ENCODE peak calls at places on chromosome 14, in four cellular contexts. Z is A549, U is GM12878, V is K562. E is an unnamed sample.

GRCh38 chr14:54209501-54210231 is 187.1 kb upstream of the CDKN3 start:
- DNase-seq in Z (no peak), U (no peak), V (no peak), E (no peak)

GRCh38 chr14:49306152-49306751 is 279.9 kb downstream of the RPS29 start:
- DNase-seq in Z (peak), U (no peak), V (peak), E (peak)

GRCh38 chr14:25896777-25897176 is 701.1 kb downstream of the NOVA1 start:
- DNase-seq in Z (no peak), U (no peak), V (no peak), E (no peak)

GRCh38 chr14:50530358-50530757 is 2.0 kb downstream of the MAP4K5 start:
- DNase-seq in Z (no peak), U (no peak), V (no peak), E (no peak)

GRCh38 chr14:56293506-56293905 is 175.3 kb downstream of the PELI2 start:
- DNase-seq in Z (no peak), U (no peak), V (no peak), E (no peak)

GRCh38 chr14:20476795-20477194 is 7.6 kb downstream of the PNP start:
- DNase-seq in Z (no peak), U (no peak), V (no peak), E (no peak)

GRCh38 chr14:38589747-38590350 is 334.0 kb upstream of the CLEC14A start:
- DNase-seq in Z (no peak), U (no peak), V (no peak), E (no peak)

GRCh38 chr14:48584031-48584430 is 908.6 kb upstream of the MDGA2 start:
- DNase-seq in Z (no peak), U (no peak), V (no peak), E (no peak)

GRCh38 chr14:53174918-53175317 is 21.8 kb upstream of the DDHD1 start:
- DNase-seq in Z (no peak), U (no peak), V (no peak), E (no peak)

DNA sequence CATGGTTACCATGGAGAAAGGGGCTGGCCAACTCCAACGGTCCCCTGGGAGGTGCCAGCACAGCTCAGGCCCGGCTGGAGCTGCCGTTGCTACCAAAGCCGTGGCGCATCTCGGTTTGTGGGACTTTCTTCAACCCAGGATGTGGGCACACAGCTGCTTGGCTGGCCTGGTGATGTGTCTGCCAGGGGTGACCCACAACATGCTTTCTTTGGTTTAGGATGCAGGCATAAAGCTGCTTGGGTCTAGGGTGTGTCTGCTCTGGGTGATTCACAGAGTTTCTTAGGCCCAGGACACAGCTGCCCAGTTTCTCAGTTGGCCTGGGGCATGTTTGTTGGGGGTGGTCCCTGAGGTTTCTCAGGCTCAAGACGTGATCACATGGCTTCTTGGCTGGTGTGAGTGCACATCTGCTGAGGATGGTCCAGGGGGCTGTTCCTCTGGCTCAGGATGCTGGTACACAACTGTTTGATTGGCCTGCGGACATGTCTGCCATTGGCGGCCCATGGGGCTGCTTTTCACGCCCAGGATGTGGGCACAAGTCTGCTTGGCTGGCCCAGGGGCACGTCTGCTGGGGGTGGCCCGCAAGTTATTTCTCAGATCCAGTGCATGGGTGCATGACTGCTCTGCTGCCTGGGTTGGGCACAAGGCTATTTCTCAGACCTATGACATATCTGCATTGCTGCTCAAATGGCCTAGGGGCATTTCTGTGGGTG is 26.0 kb upstream of the GTF2A1 start:
- DNase-seq in Z (no peak), U (no peak), V (no peak), E (no peak)
- TF ChIP-seq CHD4 in Z (no peak), U (no peak), V (no peak), E (no peak)

GRCh38 chr14:31880935-31881334 is 196.2 kb upstream of the ARHGAP5 start:
- DNase-seq in Z (peak), U (no peak), V (no peak), E (peak)
- TF ChIP-seq CHD4 in Z (no peak), U (no peak), V (no peak), E (no peak)

GRCh38 chr14:71439247-71439646 is 493.0 kb upstream of the RGS6 start:
- DNase-seq in Z (no peak), U (no peak), V (no peak), E (no peak)

GRCh38 chr14:71442503-71442902 is 489.7 kb upstream of the RGS6 start:
- DNase-seq in Z (no peak), U (no peak), V (no peak), E (no peak)

GRCh38 chr14:71448431-71449315 is 483.6 kb upstream of the RGS6 start:
- DNase-seq in Z (no peak), U (no peak), V (no peak), E (no peak)

GRCh38 chr14:71441142-71441541 is 491.1 kb upstream of the RGS6 start:
- DNase-seq in Z (no peak), U (no peak), V (no peak), E (no peak)

DNA sequence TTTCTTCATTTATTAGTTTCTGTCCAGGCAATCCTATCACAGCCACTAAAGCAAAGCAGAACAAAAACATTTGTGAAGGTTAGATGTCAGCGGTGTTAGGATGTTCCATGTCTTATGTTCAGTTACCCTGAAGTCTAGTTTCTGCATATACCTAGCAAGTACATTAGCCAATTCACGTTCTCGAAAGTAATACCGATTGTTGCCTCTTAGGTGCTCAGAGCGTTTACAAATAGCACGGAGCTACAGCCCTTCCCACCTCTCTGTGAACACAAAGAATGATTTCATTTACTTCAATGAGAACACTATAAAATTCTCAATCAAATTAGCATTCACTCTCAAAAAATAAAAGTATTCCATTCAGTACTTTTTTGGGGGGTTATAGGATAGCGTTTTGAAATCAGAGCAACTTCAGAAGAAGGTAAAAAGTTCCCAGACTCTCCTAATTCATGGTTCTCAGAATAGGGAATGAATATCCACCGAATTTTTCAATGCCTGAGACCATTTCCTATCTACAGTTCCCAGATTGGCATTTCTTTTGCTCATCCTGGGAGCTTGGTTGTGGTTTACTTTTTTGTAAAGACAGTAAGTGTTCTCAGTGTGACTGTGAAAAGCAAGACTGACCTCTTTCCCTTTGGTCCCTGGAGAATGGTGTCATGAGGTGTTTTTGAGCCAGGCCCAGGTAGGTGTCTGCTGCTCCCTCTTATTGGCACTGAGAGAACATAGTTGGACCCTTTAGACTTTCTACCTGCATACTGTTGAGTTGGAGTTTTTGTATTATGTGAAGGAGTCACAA is 488.0 kb upstream of the RGS6 start:
- DNase-seq in Z (no peak), U (peak), V (no peak), E (no peak)
- TF ChIP-seq CHD4 in Z (no peak), U (no peak), V (no peak), E (no peak)

GRCh38 chr14:99509871-99510555 is 28.8 kb downstream of the CCNK start:
- DNase-seq in Z (no peak), U (no peak), V (no peak), E (no peak)
- TF ChIP-seq CHD4 in Z (no peak), U (no peak), V (no peak), E (no peak)

GRCh38 chr14:94540031-94540794 is 21.0 kb upstream of the SERPINA4 start:
- DNase-seq in Z (no peak), U (no peak), V (no peak), E (peak)
- TF ChIP-seq CHD4 in Z (no peak), U (no peak), V (no peak), E (no peak)

GRCh38 chr14:33026850-33027420 is 88.3 kb downstream of the NPAS3 start:
- DNase-seq in Z (no peak), U (no peak), V (no peak), E (no peak)
- TF ChIP-seq CHD4 in Z (no peak), U (no peak), V (no peak), E (no peak)

DNA sequence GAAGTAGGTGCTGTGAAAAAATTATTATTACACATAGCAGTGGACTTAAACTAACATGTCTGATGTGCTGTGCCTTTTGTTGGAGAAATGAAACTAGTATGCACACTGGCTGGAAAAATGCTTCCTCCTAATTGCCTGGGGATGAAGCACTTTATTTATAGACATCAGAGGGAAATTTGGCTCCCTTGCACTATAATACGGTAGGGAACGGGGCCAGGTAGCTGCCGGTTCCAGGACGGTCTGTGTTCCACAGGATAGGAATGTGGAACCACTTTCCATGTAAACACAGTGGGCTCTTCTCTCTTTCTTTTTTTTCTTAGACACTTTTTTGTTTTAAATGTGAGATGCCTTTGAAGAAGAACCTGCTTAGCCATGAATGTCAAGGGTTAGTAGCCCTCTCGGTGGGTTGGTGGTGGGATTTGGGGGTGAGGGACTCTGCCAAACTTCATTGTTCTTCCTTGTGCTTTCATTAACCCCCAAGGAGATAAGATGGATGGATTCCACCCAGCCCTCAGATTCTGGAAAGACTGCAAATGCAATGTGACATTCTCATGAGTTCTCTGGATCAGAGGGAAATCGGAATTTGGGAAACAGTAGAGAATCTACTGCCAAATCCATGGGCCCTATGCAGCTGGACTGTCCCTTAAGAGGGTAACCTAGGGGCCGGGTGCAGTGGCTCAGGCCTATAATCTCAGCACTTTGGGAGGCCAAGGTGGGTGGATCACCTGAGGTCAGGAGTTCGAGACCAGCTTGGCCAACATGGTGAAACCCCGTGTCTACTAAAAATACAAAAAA is 58.0 kb upstream of the GSC start:
- DNase-seq in Z (no peak), U (no peak), V (no peak), E (no peak)
- TF ChIP-seq CHD4 in Z (no peak), U (no peak), V (no peak), E (no peak)

GRCh38 chr14:68899033-68899603 is 80.0 kb downstream of the ACTN1 start:
- DNase-seq in Z (no peak), U (no peak), V (no peak), E (no peak)
- TF ChIP-seq CHD4 in Z (no peak), U (no peak), V (no peak), E (no peak)

DNA sequence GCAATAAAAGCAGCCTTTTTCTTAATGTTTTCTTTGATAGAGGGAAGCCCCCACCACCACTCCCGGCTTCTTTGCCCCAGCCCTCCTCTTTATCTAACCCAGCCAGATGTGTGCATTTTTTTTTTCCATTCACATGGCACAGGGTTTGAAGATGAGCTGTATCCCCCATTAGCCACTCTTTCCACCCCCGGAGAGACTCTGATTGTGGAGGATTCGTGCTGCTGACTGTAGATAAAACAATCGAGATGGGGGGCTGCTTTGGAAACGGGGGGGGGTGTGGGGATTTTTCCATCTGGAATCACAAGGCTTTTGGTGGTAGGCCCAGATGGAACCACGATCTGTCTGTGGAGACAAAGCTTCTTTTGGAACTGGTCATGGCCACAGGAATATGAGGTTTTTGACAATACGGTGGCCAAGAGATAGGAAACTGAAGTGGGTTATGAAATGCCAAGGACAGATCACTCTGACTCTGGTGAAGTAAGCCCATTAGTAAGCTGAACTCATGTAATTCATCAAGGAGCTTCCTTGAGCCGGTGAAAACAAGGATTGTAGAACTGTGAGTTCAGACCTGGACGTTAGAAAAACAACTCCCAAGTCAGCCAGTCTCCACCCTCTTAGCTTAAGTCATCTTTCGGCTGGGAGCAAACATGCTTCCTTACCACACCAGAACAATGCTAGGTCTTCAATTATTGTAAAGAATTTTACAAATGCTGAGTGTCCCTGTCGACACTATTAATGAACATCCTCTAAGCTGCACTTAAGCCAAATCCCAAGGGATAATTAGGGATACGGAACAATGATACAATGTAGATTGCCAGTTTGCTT is 46.0 kb upstream of the VASH1 start:
- DNase-seq in Z (no peak), U (no peak), V (peak), E (no peak)
- TF ChIP-seq CHD4 in Z (no peak), U (no peak), V (no peak), E (no peak)